ENCODE peak calls at places on chromosomes 11 and 22, in nine cellular contexts. O is NCI-H1105 treated with DMSO at 0.1 percent for 48 hours; P is heart left ventricle; D is LoVo; H is skeletal muscle cell; V is GM20000; G is kidney tubule cell; L is naive thymus-derived CD8-positive, alpha-beta T cell; N is substantia nigra. W is an unnamed sample.

GRCh38 chr11:57446055-57446454 is 14.3 kb upstream of the RTN4RL2 start:
- DNase-seq in O (no peak), P (no peak), D (no peak), H (no peak), V (no peak), G (no peak), L (no peak), N (no peak), W (no peak)

GRCh38 chr11:104531894-104532293 is 366.4 kb downstream of the CASP12 start:
- DNase-seq in O (no peak), P (no peak), D (no peak), H (no peak), V (no peak), G (no peak), L (no peak), N (no peak), W (peak)

GRCh38 chr11:76830639-76831312 is 29.9 kb upstream of the ACER3 start:
- DNase-seq in O (no peak), P (no peak), D (no peak), H (peak), V (no peak), G (no peak), L (no peak), N (no peak), W (no peak)

GRCh38 chr11:3840289-3840869 is 380 bp downstream of the RHOG start:
- DNase-seq in O (peak), P (no peak), D (no peak), H (no peak), V (no peak), G (no peak), L (peak), N (no peak), W (no peak)

GRCh38 chr11:64743591-64744543 is at the start of gene RASGRP2:
- DNase-seq in O (peak), P (peak), D (no peak), H (no peak), V (peak), G (peak), L (peak), N (peak), W (peak)

GRCh38 chr11:63961608-63962412 is 12.6 kb upstream of the COX8A start:
- DNase-seq in O (peak), P (no peak), D (no peak), H (peak), V (no peak), G (no peak), L (no peak), N (no peak), W (peak)

GRCh38 chr11:117902001-117902855 is 25.8 kb upstream of the FXYD6 start:
- DNase-seq in O (no peak), P (no peak), D (no peak), H (no peak), V (no peak), G (no peak), L (no peak), N (no peak), W (no peak)

GRCh38 chr22:30015846-30016245 is 64.4 kb upstream of the HORMAD2 start:
- DNase-seq in O (no peak), P (no peak), D (no peak), H (peak), V (no peak), G (peak), L (no peak), N (no peak), W (no peak)

GRCh38 chr11:12100886-12101285 is 9.5 kb upstream of the MICAL2 start:
- DNase-seq in O (no peak), P (peak), D (no peak), H (no peak), V (no peak), G (no peak), L (no peak), N (peak), W (no peak)

GRCh38 chr11:13183094-13183825 is 94.3 kb upstream of the BMAL1 start:
- DNase-seq in O (peak), P (no peak), D (peak), H (no peak), V (peak), G (peak), L (no peak), N (peak), W (peak)

GRCh38 chr11:94700631-94701030 is 67.5 kb upstream of the AMOTL1 start:
- DNase-seq in O (no peak), P (no peak), D (no peak), H (no peak), V (no peak), G (no peak), L (no peak), N (no peak), W (no peak)